ENCODE peak calls at places on chromosomes 7 and 10, in four cellular contexts. One of them, this sample, is unnamed.
A peak's percentile ranks its signal among the peaks of the same experiment; 100 is the strongest.

GRCh38 chr10:72663971-72664370 is 28.0 kb upstream of the MCU start:
- DNase-seq in CD8-positive, alpha-beta memory T cell: no peak
- DNase-seq in fibroblast of the aortic adventitia: no peak
- DNase-seq in stimulated activated CD4-positive, alpha-beta T cell treated with anti-CD3 and anti-CD28 coated beads, Interleukin-2, amount 100 ng/mL, for 48 hours: no peak
- DNase-seq in this sample: no peak

GRCh38 chr10:96720422-96721206 is at the start of gene PIK3AP1:
- DNase-seq in fibroblast of the aortic adventitia: no peak
- DNase-seq in CD8-positive, alpha-beta memory T cell: peak; percentile 66
- DNase-seq in stimulated activated CD4-positive, alpha-beta T cell treated with anti-CD3 and anti-CD28 coated beads, Interleukin-2, amount 100 ng/mL, for 48 hours: peak; percentile 29
- DNase-seq in this sample: peak; percentile 10

GRCh38 chr10:48455392-48456151 is 149.1 kb downstream of the MAPK8 start:
- DNase-seq in stimulated activated CD4-positive, alpha-beta T cell treated with anti-CD3 and anti-CD28 coated beads, Interleukin-2, amount 100 ng/mL, for 48 hours: no peak
- DNase-seq in CD8-positive, alpha-beta memory T cell: no peak
- DNase-seq in fibroblast of the aortic adventitia: no peak
- DNase-seq in this sample: no peak

GRCh38 chr10:61189912-61190311 is 245.9 kb upstream of the RHOBTB1 start:
- DNase-seq in CD8-positive, alpha-beta memory T cell: no peak
- DNase-seq in stimulated activated CD4-positive, alpha-beta T cell treated with anti-CD3 and anti-CD28 coated beads, Interleukin-2, amount 100 ng/mL, for 48 hours: no peak
- DNase-seq in fibroblast of the aortic adventitia: no peak
- DNase-seq in this sample: no peak

GRCh38 chr10:28954211-28954610 is 276.9 kb downstream of the BAMBI start:
- DNase-seq in fibroblast of the aortic adventitia: peak; percentile 35
- DNase-seq in stimulated activated CD4-positive, alpha-beta T cell treated with anti-CD3 and anti-CD28 coated beads, Interleukin-2, amount 100 ng/mL, for 48 hours: no peak
- DNase-seq in CD8-positive, alpha-beta memory T cell: no peak
- DNase-seq in this sample: no peak

GRCh38 chr10:77350711-77351119 is 286.9 kb downstream of the KCNMA1 start:
- DNase-seq in stimulated activated CD4-positive, alpha-beta T cell treated with anti-CD3 and anti-CD28 coated beads, Interleukin-2, amount 100 ng/mL, for 48 hours: no peak
- DNase-seq in fibroblast of the aortic adventitia: peak; percentile 99
- DNase-seq in CD8-positive, alpha-beta memory T cell: no peak
- DNase-seq in this sample: no peak

GRCh38 chr7:50805425-50806130 is 22.9 kb upstream of the GRB10 start:
- DNase-seq in stimulated activated CD4-positive, alpha-beta T cell treated with anti-CD3 and anti-CD28 coated beads, Interleukin-2, amount 100 ng/mL, for 48 hours: no peak
- DNase-seq in CD8-positive, alpha-beta memory T cell: no peak
- DNase-seq in fibroblast of the aortic adventitia: no peak
- DNase-seq in this sample: no peak

GRCh38 chr10:121741246-121741645 is 143.0 kb upstream of the FGFR2 start:
- DNase-seq in CD8-positive, alpha-beta memory T cell: no peak
- DNase-seq in fibroblast of the aortic adventitia: no peak
- DNase-seq in stimulated activated CD4-positive, alpha-beta T cell treated with anti-CD3 and anti-CD28 coated beads, Interleukin-2, amount 100 ng/mL, for 48 hours: no peak
- DNase-seq in this sample: no peak

GRCh38 chr10:72523062-72523461 is 102.8 kb downstream of the MICU1 start:
- DNase-seq in fibroblast of the aortic adventitia: no peak
- DNase-seq in CD8-positive, alpha-beta memory T cell: no peak
- DNase-seq in stimulated activated CD4-positive, alpha-beta T cell treated with anti-CD3 and anti-CD28 coated beads, Interleukin-2, amount 100 ng/mL, for 48 hours: no peak
- DNase-seq in this sample: no peak

GRCh38 chr7:148286150-148286549 is 304.4 kb upstream of the C7orf33 start:
- DNase-seq in fibroblast of the aortic adventitia: no peak
- DNase-seq in CD8-positive, alpha-beta memory T cell: no peak
- DNase-seq in stimulated activated CD4-positive, alpha-beta T cell treated with anti-CD3 and anti-CD28 coated beads, Interleukin-2, amount 100 ng/mL, for 48 hours: no peak
- DNase-seq in this sample: no peak

GRCh38 chr7:103793614-103794013 is 195.8 kb downstream of the RELN start:
- DNase-seq in fibroblast of the aortic adventitia: no peak
- DNase-seq in CD8-positive, alpha-beta memory T cell: no peak
- DNase-seq in stimulated activated CD4-positive, alpha-beta T cell treated with anti-CD3 and anti-CD28 coated beads, Interleukin-2, amount 100 ng/mL, for 48 hours: no peak
- DNase-seq in this sample: peak; percentile 24

GRCh38 chr10:29646238-29646902 is 11.6 kb upstream of the SVIL start:
- DNase-seq in stimulated activated CD4-positive, alpha-beta T cell treated with anti-CD3 and anti-CD28 coated beads, Interleukin-2, amount 100 ng/mL, for 48 hours: no peak
- DNase-seq in fibroblast of the aortic adventitia: peak; percentile 97
- DNase-seq in CD8-positive, alpha-beta memory T cell: no peak
- DNase-seq in this sample: peak; percentile 10

GRCh38 chr7:139230484-139230773 is 608 bp upstream of the UBN2 start:
- DNase-seq in CD8-positive, alpha-beta memory T cell: no peak
- DNase-seq in fibroblast of the aortic adventitia: no peak
- DNase-seq in stimulated activated CD4-positive, alpha-beta T cell treated with anti-CD3 and anti-CD28 coated beads, Interleukin-2, amount 100 ng/mL, for 48 hours: no peak
- DNase-seq in this sample: no peak

GRCh38 chr7:30562498-30562897 is 32.2 kb upstream of the GARS1 start:
- DNase-seq in stimulated activated CD4-positive, alpha-beta T cell treated with anti-CD3 and anti-CD28 coated beads, Interleukin-2, amount 100 ng/mL, for 48 hours: no peak
- DNase-seq in CD8-positive, alpha-beta memory T cell: no peak
- DNase-seq in fibroblast of the aortic adventitia: peak; percentile 61
- DNase-seq in this sample: peak; percentile 18

GRCh38 chr10:7734821-7735220 is 31.7 kb downstream of the ITIH2 start:
- DNase-seq in fibroblast of the aortic adventitia: no peak
- DNase-seq in stimulated activated CD4-positive, alpha-beta T cell treated with anti-CD3 and anti-CD28 coated beads, Interleukin-2, amount 100 ng/mL, for 48 hours: no peak
- DNase-seq in CD8-positive, alpha-beta memory T cell: no peak
- DNase-seq in this sample: no peak

GRCh38 chr7:151117565-151117964 is 31.3 kb downstream of the AGAP3 start:
- DNase-seq in stimulated activated CD4-positive, alpha-beta T cell treated with anti-CD3 and anti-CD28 coated beads, Interleukin-2, amount 100 ng/mL, for 48 hours: peak; percentile 13
- DNase-seq in CD8-positive, alpha-beta memory T cell: peak; percentile 69
- DNase-seq in fibroblast of the aortic adventitia: no peak
- DNase-seq in this sample: no peak

GRCh38 chr10:123134058-123134914 is 1.5 kb upstream of the HMX3 start:
- DNase-seq in fibroblast of the aortic adventitia: no peak
- DNase-seq in CD8-positive, alpha-beta memory T cell: no peak
- DNase-seq in stimulated activated CD4-positive, alpha-beta T cell treated with anti-CD3 and anti-CD28 coated beads, Interleukin-2, amount 100 ng/mL, for 48 hours: no peak
- DNase-seq in this sample: no peak

GRCh38 chr10:31147220-31147608 is 115.5 kb upstream of the ZNF438 start:
- DNase-seq in CD8-positive, alpha-beta memory T cell: no peak
- DNase-seq in stimulated activated CD4-positive, alpha-beta T cell treated with anti-CD3 and anti-CD28 coated beads, Interleukin-2, amount 100 ng/mL, for 48 hours: no peak
- DNase-seq in fibroblast of the aortic adventitia: peak; percentile 62
- DNase-seq in this sample: no peak

GRCh38 chr10:112950714-112951348 is 784 bp downstream of the TCF7L2 start:
- DNase-seq in stimulated activated CD4-positive, alpha-beta T cell treated with anti-CD3 and anti-CD28 coated beads, Interleukin-2, amount 100 ng/mL, for 48 hours: no peak
- DNase-seq in fibroblast of the aortic adventitia: peak; percentile 50
- DNase-seq in CD8-positive, alpha-beta memory T cell: peak; percentile 54
- DNase-seq in this sample: no peak

This sample was measured in cerebellum.